ENCODE peak calls at places on chromosome 16, in nine cellular contexts. X, J, I, M, U, O, K, Y and Z are unnamed samples.
A peak's percentile ranks its signal among the peaks of the same experiment; 100 is the strongest.

GRCh38 chr16:14364386-14365199 is 265.5 kb downstream of the PARN start:
- DNase-seq in X (peak; percentile 99), J (peak; percentile 28), I (no peak), M (no peak), U (no peak), O (no peak), K (no peak), Y (no peak), Z (no peak)

GRCh38 chr16:69311533-69312388 is 611 bp downstream of the VPS4A start:
- DNase-seq in X (peak; percentile 58), J (peak; percentile 13), I (no peak), M (no peak), U (peak; percentile 56), O (peak; percentile 82), K (no peak), Y (no peak), Z (no peak)

GRCh38 chr16:31569360-31569717 is 41.6 kb downstream of the AHSP start:
- DNase-seq in X (no peak), J (no peak), I (no peak), M (no peak), U (peak; percentile 14), O (no peak), K (no peak), Y (no peak), Z (no peak)

GRCh38 chr16:1659071-1659470 is 19.0 kb upstream of the JPT2 start:
- DNase-seq in X (no peak), J (no peak), I (no peak), M (no peak), U (no peak), O (no peak), K (no peak), Y (no peak), Z (no peak)

GRCh38 chr16:72216767-72217166 is 44.8 kb upstream of the PMFBP1 start:
- DNase-seq in X (no peak), J (no peak), I (no peak), M (no peak), U (no peak), O (no peak), K (no peak), Y (no peak), Z (no peak)

GRCh38 chr16:88561485-88562369 is 8.5 kb upstream of the ZC3H18 start:
- DNase-seq in X (peak; percentile 57), J (peak; percentile 55), I (peak; percentile 14), M (no peak), U (peak; percentile 44), O (peak; percentile 83), K (peak; percentile 16), Y (peak; percentile 2), Z (peak; percentile 30)

GRCh38 chr16:89473791-89474414 is 16.5 kb downstream of the ANKRD11 start:
- DNase-seq in X (no peak), J (peak; percentile 68), I (no peak), M (no peak), U (no peak), O (no peak), K (no peak), Y (no peak), Z (no peak)

GRCh38 chr16:89116341-89117238 is 22.9 kb downstream of the ACSF3 start:
- DNase-seq in X (no peak), J (no peak), I (no peak), M (no peak), U (no peak), O (peak; percentile 69), K (no peak), Y (no peak), Z (no peak)

GRCh38 chr16:88870608-88871348 is 4.3 kb upstream of the PABPN1L start:
- DNase-seq in X (no peak), J (no peak), I (no peak), M (no peak), U (no peak), O (no peak), K (no peak), Y (no peak), Z (no peak)

GRCh38 chr16:70573451-70574121 is 50.0 kb downstream of the SF3B3 start:
- DNase-seq in X (no peak), J (peak; percentile 98), I (no peak), M (peak; percentile 45), U (no peak), O (no peak), K (no peak), Y (no peak), Z (no peak)

GRCh38 chr16:65697516-65697915 is 575.7 kb upstream of the CDH11 start:
- DNase-seq in X (no peak), J (no peak), I (no peak), M (no peak), U (no peak), O (no peak), K (no peak), Y (no peak), Z (no peak)

GRCh38 chr16:54655171-54655590 is 275.5 kb upstream of the IRX5 start:
- DNase-seq in X (no peak), J (peak; percentile 50), I (no peak), M (no peak), U (no peak), O (no peak), K (no peak), Y (no peak), Z (no peak)

GRCh38 chr16:48537909-48538745 is 71.9 kb downstream of the N4BP1 start:
- DNase-seq in X (no peak), J (peak; percentile 31), I (no peak), M (no peak), U (no peak), O (no peak), K (no peak), Y (no peak), Z (no peak)